ENCODE peak calls at places on chromosomes 5 and 9, in ten cellular contexts. P, I, A, Q, R, S, D, H, Y and F are unnamed samples.

GRCh38 chr9:133599470-133600173 is 9.6 kb downstream of the FAM163B start:
- DNase-seq in R (no peak), S (no peak), H (no peak), I (no peak), P (no peak), Q (no peak), A (no peak), D (no peak), Y (no peak), F (no peak)

GRCh38 chr9:35116539-35116897 is 856 bp upstream of the ATOSB start:
- DNase-seq in A (no peak), D (no peak), I (no peak), Q (no peak), Y (no peak), S (no peak), P (no peak), R (no peak), H (no peak), F (no peak)

GRCh38 chr9:124205686-124206352 is 51.9 kb upstream of the NEK6 start:
- DNase-seq in H (no peak), R (no peak), A (no peak), D (no peak), Q (no peak), S (no peak), I (no peak), Y (no peak), P (no peak), F (no peak)

GRCh38 chr5:178078197-178078995 is 34.9 kb upstream of the N4BP3 start:
- DNase-seq in S (peak; percentile 63), D (no peak), R (no peak), A (no peak), P (no peak), Q (peak; percentile 71), Y (no peak), I (no peak), H (peak; percentile 34), F (no peak)

GRCh38 chr5:78610163-78610583 is 38.4 kb downstream of the LHFPL2 start:
- DNase-seq in D (no peak), R (no peak), H (peak; percentile 59), I (peak; percentile 85), Y (no peak), Q (no peak), A (no peak), S (no peak), P (no peak), F (no peak)

GRCh38 chr5:116455061-116455460 is 119.6 kb downstream of the SEMA6A start:
- DNase-seq in P (peak; percentile 48), I (no peak), S (no peak), H (peak; percentile 64), D (no peak), Y (no peak), R (no peak), A (no peak), Q (no peak), F (no peak)

GRCh38 chr9:33817327-33818166 is 587 bp downstream of the UBE2R2 start:
- DNase-seq in S (no peak), A (peak; percentile 52), P (peak; percentile 84), H (peak; percentile 70), R (peak; percentile 62), Y (peak; percentile 54), I (peak; percentile 58), Q (peak; percentile 35), D (no peak), F (peak; percentile 52)

GRCh38 chr9:123316053-123316718 is 39.8 kb upstream of the CRB2 start:
- DNase-seq in Y (no peak), A (no peak), D (no peak), I (no peak), H (no peak), R (no peak), Q (no peak), S (no peak), P (no peak), F (no peak)

GRCh38 chr5:113043491-113043931 is 66.9 kb downstream of the DCP2 start:
- DNase-seq in I (no peak), Q (no peak), P (peak; percentile 88), A (no peak), D (no peak), R (peak; percentile 25), H (no peak), Y (peak; percentile 29), S (no peak), F (peak; percentile 16)

GRCh38 chr5:157400741-157401140 is 59.3 kb upstream of the NIPAL4 start:
- DNase-seq in H (no peak), I (no peak), Q (no peak), S (no peak), A (no peak), D (no peak), P (no peak), Y (no peak), R (no peak), F (no peak)

GRCh38 chr5:141969783-141970741 is 1.2 kb downstream of the RNF14 start:
- DNase-seq in A (no peak), Q (no peak), P (no peak), Y (no peak), S (no peak), D (no peak), R (no peak), I (no peak), H (peak; percentile 21), F (no peak)

GRCh38 chr9:112446080-112446479 is 40.5 kb upstream of the KIAA1958 start:
- DNase-seq in D (no peak), R (no peak), S (no peak), P (no peak), A (no peak), I (no peak), Q (no peak), Y (no peak), H (no peak), F (no peak)

GRCh38 chr9:112443636-112444035 is 43.0 kb upstream of the KIAA1958 start:
- DNase-seq in H (no peak), R (no peak), P (no peak), D (no peak), Q (no peak), I (no peak), A (no peak), Y (no peak), S (no peak), F (no peak)

GRCh38 chr9:112446518-112446917 is 40.1 kb upstream of the KIAA1958 start:
- DNase-seq in H (no peak), I (no peak), D (no peak), S (no peak), Q (no peak), Y (no peak), A (no peak), P (no peak), R (no peak), F (no peak)

GRCh38 chr9:112445196-112445595 is 41.4 kb upstream of the KIAA1958 start:
- DNase-seq in S (no peak), A (no peak), H (no peak), I (no peak), Q (no peak), R (no peak), D (no peak), Y (no peak), P (no peak), F (no peak)

GRCh38 chr9:112443200-112443599 is 43.4 kb upstream of the KIAA1958 start:
- DNase-seq in D (no peak), S (no peak), Q (no peak), I (no peak), H (peak; percentile 14), A (no peak), R (no peak), P (no peak), Y (no peak), F (no peak)
- TF ChIP-seq CTCF in D (peak; percentile 48), S (peak; percentile 34), Q (peak; percentile 24), I (no peak), H (peak; percentile 70), A (peak; percentile 63), R (peak; percentile 56), P (peak; percentile 63), Y (peak; percentile 37), F (peak; percentile 54)

DNA sequence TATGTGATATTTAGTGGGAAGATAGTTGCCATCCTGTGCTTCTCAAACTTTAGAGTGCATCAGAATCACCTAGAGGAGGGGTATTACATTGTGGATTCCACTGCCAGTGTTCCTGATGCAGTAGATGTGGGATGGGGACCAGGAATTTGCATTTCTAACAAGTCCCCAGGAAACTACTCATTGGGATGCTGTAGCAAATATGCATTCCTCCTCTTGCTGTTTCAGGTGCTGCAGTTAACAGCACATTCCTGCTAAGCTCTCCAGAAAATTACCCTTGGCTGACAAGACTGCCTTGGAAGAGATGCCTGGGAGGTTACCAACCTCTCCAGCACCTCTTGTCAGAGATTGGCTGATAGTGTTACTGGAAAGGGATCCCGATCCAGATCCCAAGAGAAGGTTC is 270.5 kb downstream of the OSTF1 start:
- DNase-seq in I (no peak), R (no peak), H (no peak), Y (no peak), Q (no peak), A (no peak), P (no peak), S (no peak), D (no peak), F (no peak)
- TF ChIP-seq CTCF in I (no peak), R (no peak), H (no peak), Y (no peak), Q (no peak), A (no peak), P (no peak), S (no peak), D (no peak), F (no peak)

DNA sequence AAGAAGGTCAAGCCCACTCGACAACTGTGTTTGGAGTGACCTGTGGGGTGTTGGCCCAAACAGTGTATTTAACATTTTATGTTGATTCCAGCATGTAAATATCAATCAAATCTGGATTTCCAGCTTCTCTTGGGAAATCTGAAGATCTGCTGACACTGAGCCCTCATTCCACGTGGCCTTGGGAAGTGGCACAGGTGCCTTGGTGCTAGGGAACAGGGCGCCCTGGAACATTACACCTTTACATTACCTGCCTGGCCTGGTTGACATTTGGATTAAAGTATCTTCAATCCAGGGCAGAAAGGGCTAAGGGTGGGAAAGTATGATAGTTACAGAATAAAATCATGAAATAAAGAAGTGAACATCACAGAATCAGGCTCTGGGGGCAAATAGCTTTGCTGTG is 84.9 kb upstream of the CTSL start:
- DNase-seq in P (no peak), Q (no peak), D (no peak), H (no peak), A (no peak), S (no peak), Y (peak; percentile 73), I (no peak), R (no peak), F (no peak)
- TF ChIP-seq CTCF in P (no peak), Q (no peak), D (no peak), H (no peak), A (no peak), S (no peak), Y (no peak), I (no peak), R (no peak), F (no peak)

DNA sequence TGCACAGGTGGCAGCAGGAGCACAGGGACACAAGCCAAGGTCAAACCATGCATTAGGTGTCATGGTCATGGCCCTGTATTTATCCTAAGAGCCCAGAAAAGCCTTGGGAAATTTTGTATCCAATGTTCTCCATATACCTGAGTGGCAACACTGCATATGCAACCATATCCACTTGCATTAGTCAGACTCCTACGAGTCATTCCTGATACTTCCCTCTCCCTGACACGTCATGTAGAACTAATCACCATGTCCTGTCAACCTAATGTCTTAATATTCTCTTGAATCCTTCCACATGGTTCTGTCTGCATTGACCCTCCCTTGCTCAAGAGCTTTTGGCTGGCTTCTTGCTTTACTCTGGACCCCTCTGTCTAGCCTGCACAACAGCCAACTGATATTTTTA is 9.4 kb downstream of the SCGB3A2 start:
- DNase-seq in S (no peak), R (no peak), Y (no peak), D (no peak), H (no peak), A (no peak), I (no peak), Q (no peak), P (no peak), F (no peak)
- TF ChIP-seq CTCF in S (no peak), R (no peak), Y (no peak), D (no peak), H (no peak), A (no peak), I (no peak), Q (no peak), P (no peak), F (no peak)